ENCODE peak calls at places on chromosomes 11 and 22, in seven cellular contexts. L is IMR-90, J is psoas muscle, O is fibroblast of lung, A is suprapubic skin, G is heart right ventricle, F is neural progenitor cell. Y is an unnamed sample. For H3K36me3, the result is how much of the 10 kb centered on the place peaks cover.

GRCh38 chr11:62340269-62340901 is 3.1 kb downstream of the ASRGL1 start:
- DNase-seq in G (peak), A (no peak), F (peak), J (peak), O (peak), L (peak), Y (peak)

GRCh38 chr11:12139144-12139881 is 28.9 kb downstream of the MICAL2 start:
- DNase-seq in G (no peak), J (no peak), L (peak), O (peak), A (no peak), F (no peak), Y (peak)

GRCh38 chr11:68685656-68686380 is 1.5 kb downstream of the GAL start:
- DNase-seq in F (no peak), J (no peak), O (no peak), G (no peak), A (no peak), L (no peak), Y (no peak)

GRCh38 chr11:115550291-115551059 is 46.3 kb upstream of the CADM1 start:
- DNase-seq in J (no peak), L (no peak), F (no peak), G (no peak), A (no peak), O (peak), Y (no peak)

GRCh38 chr22:49088801-49089791 is 738.6 kb downstream of the BRD1 start:
- DNase-seq in O (no peak), F (no peak), G (no peak), J (no peak), L (no peak), A (peak), Y (no peak)

GRCh38 chr22:29912605-29913398 is 29.8 kb downstream of the MTMR3 start:
- DNase-seq in J (no peak), L (peak), F (no peak), G (no peak), A (no peak), O (peak), Y (peak)

GRCh38 chr11:78954261-78954660 is 379.6 kb upstream of the NARS2 start:
- DNase-seq in A (no peak), L (no peak), G (no peak), J (no peak), F (no peak), O (no peak), Y (no peak)

GRCh38 chr11:36115378-36115801 is 171.5 kb downstream of the LDLRAD3 start:
- DNase-seq in L (no peak), O (no peak), A (no peak), G (no peak), F (no peak), J (no peak), Y (no peak)

GRCh38 chr11:46133119-46133518 is 11.9 kb upstream of the PHF21A start:
- DNase-seq in F (no peak), L (no peak), O (no peak), A (no peak), G (no peak), J (no peak), Y (no peak)

GRCh38 chr11:1727088-1727690 is 23.2 kb downstream of the IFITM10 start:
- DNase-seq in F (no peak), L (no peak), G (no peak), O (no peak), A (no peak), J (no peak), Y (no peak)

GRCh38 chr11:5196731-5197130 is 3.8 kb downstream of the OR51V1 start:
- DNase-seq in J (no peak), F (no peak), G (no peak), L (peak), O (no peak), A (no peak), Y (no peak)

GRCh38 chr11:91742155-91742554 is 482.5 kb upstream of the FAT3 start:
- DNase-seq in O (no peak), F (no peak), J (no peak), G (no peak), L (no peak), A (no peak), Y (no peak)

GRCh38 chr11:71298761-71299181 is 46.4 kb upstream of the SHANK2 start:
- DNase-seq in F (no peak), J (no peak), L (no peak), A (no peak), O (no peak), G (no peak), Y (no peak)

GRCh38 chr11:114556135-114556534 is 3.5 kb downstream of the NXPE1 start:
- DNase-seq in A (no peak), L (no peak), G (no peak), J (no peak), O (no peak), F (peak), Y (no peak)

GRCh38 chr11:72643547-72643946 is 30.7 kb downstream of the PDE2A start:
- DNase-seq in F (no peak), A (no peak), J (peak), G (no peak), L (no peak), O (peak), Y (peak)
- H3K36me3 ChIP-seq in F (under half), A (under half), J (under half), G (under half), L (under half), O (under half), Y (under half)

DNA sequence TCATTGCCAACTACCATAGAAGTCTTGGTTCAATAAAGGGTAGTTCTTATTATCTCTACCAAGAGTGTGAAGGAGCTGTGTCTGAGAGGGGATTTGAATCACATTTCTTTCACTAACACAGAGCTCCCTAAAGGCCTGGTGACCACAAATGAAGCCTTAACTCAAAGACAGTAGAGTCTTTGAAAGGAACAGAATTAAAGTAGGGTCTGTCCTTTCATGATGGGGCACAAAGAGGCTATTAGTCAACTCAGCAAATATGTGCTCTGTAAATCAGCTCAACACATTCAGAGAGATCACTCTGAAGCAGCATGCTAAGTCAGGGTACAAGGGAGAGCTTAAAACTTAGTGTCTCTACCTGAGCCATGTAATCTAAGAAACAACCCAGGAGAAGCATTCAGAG is 212.4 kb upstream of the SYN3 start:
- DNase-seq in F (peak), O (no peak), J (no peak), L (no peak), G (no peak), A (no peak), Y (no peak)
- H3K27ac ChIP-seq in F (peak), O (no peak), J (no peak), L (no peak), G (no peak), A (no peak), Y (no peak)

GRCh38 chr22:41647771-41648170 is 26.7 kb downstream of the XRCC6 start:
- DNase-seq in A (no peak), O (no peak), G (no peak), J (no peak), F (no peak), L (no peak), Y (no peak)
- H3K36me3 ChIP-seq in A (half or more), O (under half), G (under half), J (half or more), F (under half), L (half or more), Y (half or more)

DNA sequence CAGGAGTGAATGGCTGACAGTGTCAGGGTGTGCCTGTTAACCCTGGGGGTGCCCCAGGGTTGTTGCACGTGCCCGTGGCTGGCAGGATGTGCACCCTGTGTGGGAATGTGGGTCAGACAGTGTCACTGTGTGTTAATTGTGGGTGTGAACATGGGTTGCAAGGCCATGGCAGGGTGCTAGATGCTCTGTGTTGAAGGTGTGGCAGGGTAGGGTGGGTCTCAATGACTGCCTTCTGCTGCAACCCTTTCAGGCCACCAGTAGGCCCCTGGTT is 8.3 kb downstream of the RIN1 start:
- DNase-seq in G (no peak), J (no peak), F (no peak), L (no peak), O (no peak), A (peak), Y (no peak)
- H3K27ac ChIP-seq in G (peak), J (no peak), F (no peak), L (peak), O (peak), A (peak), Y (peak)

GRCh38 chr22:37758698-37759097 is 49.0 kb upstream of the GCAT start:
- DNase-seq in G (no peak), F (no peak), L (no peak), A (no peak), O (no peak), J (no peak), Y (no peak)
- H3K36me3 ChIP-seq in G (under half), F (under half), L (half or more), A (half or more), O (under half), J (half or more), Y (half or more)

DNA sequence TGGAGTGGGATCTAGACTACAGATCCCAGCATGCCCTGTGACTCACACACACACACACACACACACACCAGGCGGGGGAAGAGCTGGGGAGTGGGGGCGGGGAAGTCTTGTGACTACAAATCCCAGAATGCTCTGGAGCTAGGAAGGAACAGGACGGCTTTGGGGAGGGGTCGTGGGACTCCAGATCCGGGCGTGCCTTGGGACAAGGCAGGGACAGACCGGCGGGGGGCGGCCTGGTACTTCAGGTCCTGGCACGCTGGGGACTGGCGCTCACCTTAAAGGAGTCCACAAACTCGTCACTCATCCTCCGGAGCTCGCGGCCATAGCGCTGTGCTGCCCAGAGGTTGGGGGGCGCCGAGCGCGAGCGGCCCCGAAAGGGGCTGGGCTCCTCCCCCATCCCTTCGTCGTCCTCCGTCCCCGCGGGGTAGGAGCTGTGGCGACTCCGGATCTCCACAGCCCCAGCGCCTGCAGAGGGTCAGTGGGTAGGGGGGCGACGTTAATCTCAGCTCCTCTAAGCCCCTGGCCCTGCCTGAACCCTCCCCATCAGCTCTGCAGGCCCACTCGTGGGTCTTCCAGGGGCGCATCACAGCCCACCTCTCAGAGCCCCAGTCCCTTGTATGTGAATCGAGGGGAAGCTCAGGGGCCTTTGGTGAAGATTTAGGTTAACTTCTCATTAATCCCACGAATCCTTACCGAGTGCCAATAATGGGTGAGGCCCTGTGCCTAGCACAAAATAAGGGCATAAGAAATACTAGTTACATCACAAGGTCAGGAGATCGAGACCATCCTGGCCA is 12.9 kb downstream of the BAD start:
- DNase-seq in O (peak), G (peak), J (peak), A (peak), L (peak), F (peak), Y (peak)
- H3K27ac ChIP-seq in O (peak), G (peak), J (peak), A (peak), L (peak), F (no peak), Y (peak)

GRCh38 chr11:120221115-120221752 is 10.4 kb downstream of the OAF start:
- DNase-seq in A (no peak), O (no peak), F (no peak), G (no peak), L (no peak), J (no peak), Y (no peak)
- H3K36me3 ChIP-seq in A (under half), O (under half), F (under half), G (under half), L (under half), J (under half), Y (under half)

GRCh38 chr11:37755526-37755925 is 1157.5 kb upstream of the RAG2 start:
- DNase-seq in J (no peak), G (no peak), F (no peak), L (no peak), O (no peak), A (no peak), Y (no peak)
- H3K27ac ChIP-seq in J (no peak), G (no peak), F (no peak), L (no peak), O (no peak), A (no peak), Y (no peak)

DNA sequence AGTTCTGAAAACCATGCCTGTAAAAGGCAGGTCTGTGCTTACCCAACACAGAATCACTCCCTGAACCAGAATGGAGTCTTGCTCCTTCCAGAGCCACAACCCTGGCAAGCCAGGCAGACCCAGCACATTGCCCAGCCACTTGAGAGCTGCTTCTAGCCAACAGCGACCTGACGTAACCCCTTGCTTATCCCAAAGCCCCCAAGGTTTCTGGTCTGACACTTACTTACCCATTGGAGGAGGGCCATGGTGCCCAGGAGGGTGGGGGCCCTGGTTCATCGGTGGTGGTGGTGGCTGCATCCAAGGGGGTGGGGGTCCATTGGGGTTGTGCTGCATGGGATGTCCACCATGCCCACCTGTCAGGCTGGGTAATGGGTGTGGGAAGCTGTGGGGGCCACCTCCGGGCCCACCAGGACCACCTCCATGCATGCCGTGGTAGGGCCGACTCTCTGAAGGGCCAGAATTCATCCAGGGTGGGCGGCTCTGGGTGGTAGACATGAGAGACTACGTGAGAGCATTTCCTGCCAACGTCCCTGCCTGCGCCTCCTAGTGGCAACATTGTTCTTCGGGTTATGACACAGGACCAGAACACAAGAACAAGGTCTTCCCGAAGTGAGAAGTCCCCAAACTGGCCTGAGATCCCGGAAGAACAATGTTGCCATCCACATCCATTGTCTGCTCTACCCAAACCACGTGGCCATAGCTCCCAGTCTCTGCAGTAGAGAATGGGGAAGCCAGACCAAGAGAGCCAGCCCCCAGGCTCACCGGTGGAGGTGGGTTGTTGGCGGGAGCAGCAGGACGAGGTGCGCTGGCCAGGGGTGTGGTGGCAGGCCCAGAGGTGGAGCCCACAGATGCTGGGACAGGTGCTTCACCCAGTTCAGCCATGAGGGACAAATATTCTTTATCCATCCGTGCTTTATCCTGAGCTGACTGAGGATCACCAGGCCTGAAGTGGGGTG is 7.8 kb upstream of the PYGM start:
- DNase-seq in L (peak), F (peak), J (peak), O (peak), A (peak), G (no peak), Y (peak)
- H3K36me3 ChIP-seq in L (half or more), F (under half), J (half or more), O (under half), A (half or more), G (under half), Y (half or more)

GRCh38 chr22:21661991-21662390 is 3.8 kb upstream of the PPIL2 start:
- DNase-seq in F (no peak), G (no peak), J (no peak), A (no peak), L (no peak), O (no peak), Y (no peak)

GRCh38 chr22:21669026-21669425 is 3.2 kb downstream of the PPIL2 start:
- DNase-seq in J (no peak), L (no peak), G (no peak), O (no peak), F (no peak), A (no peak), Y (no peak)

GRCh38 chr22:21663738-21664137 is 2.1 kb upstream of the PPIL2 start:
- DNase-seq in A (no peak), J (no peak), G (no peak), L (no peak), O (no peak), F (no peak), Y (no peak)

GRCh38 chr22:21665047-21665851 is 563 bp upstream of the PPIL2 start:
- DNase-seq in J (no peak), O (no peak), F (no peak), G (no peak), A (no peak), L (no peak), Y (no peak)

GRCh38 chr22:21666786-21667185 is 974 bp downstream of the PPIL2 start:
- DNase-seq in G (no peak), A (no peak), J (no peak), O (no peak), F (no peak), L (no peak), Y (no peak)
- H3K27ac ChIP-seq in G (peak), A (peak), J (peak), O (peak), F (no peak), L (no peak), Y (no peak)